ENCODE peak calls at places on chromosome 12, in five cellular contexts. Q, F, G, Z and S are unnamed samples.

GRCh38 chr12:40010899-40011774 is 94.7 kb downstream of the SLC2A13 start:
- DNase-seq in Q (peak; percentile 41), F (peak; percentile 44), G (peak; percentile 84), Z (peak; percentile 49), S (peak; percentile 87)

GRCh38 chr12:88266851-88267360 is 124.8 kb downstream of the TMTC3 start:
- DNase-seq in Q (no peak), F (no peak), G (peak; percentile 45), Z (no peak), S (no peak)

GRCh38 chr12:126588586-126589249 is 1523.5 kb downstream of the AACS start:
- DNase-seq in Q (no peak), F (no peak), G (no peak), Z (no peak), S (no peak)

GRCh38 chr12:132593938-132594358 is 16.4 kb downstream of the LRCOL1 start:
- DNase-seq in Q (peak; percentile 82), F (peak; percentile 98), G (peak; percentile 93), Z (peak; percentile 90), S (peak; percentile 99)

GRCh38 chr12:4107436-4107878 is 166.1 kb upstream of the CCND2 start:
- DNase-seq in Q (no peak), F (peak; percentile 55), G (peak; percentile 72), Z (no peak), S (peak; percentile 85)

GRCh38 chr12:48156648-48157015 is 683 bp downstream of the ASB8 start:
- DNase-seq in Q (no peak), F (no peak), G (no peak), Z (no peak), S (no peak)

GRCh38 chr12:30973171-30973570 is 46.6 kb downstream of the TSPAN11 start:
- DNase-seq in Q (no peak), F (no peak), G (peak; percentile 9), Z (no peak), S (no peak)

GRCh38 chr12:82182601-82183000 is 175.6 kb downstream of the CCDC59 start:
- DNase-seq in Q (no peak), F (no peak), G (no peak), Z (no peak), S (no peak)

GRCh38 chr12:49338830-49339463 is 2.0 kb upstream of the C1QL4 start:
- DNase-seq in Q (no peak), F (no peak), G (no peak), Z (no peak), S (no peak)
- H3K4me1 ChIP-seq in Q (no peaks in the 10 kb centered on the region), F (peaks cover 14% of the 10 kb centered on the region), G (peaks cover 9% of the 10 kb centered on the region), Z (peaks cover 4% of the 10 kb centered on the region), S (peaks cover 4% of the 10 kb centered on the region)

DNA sequence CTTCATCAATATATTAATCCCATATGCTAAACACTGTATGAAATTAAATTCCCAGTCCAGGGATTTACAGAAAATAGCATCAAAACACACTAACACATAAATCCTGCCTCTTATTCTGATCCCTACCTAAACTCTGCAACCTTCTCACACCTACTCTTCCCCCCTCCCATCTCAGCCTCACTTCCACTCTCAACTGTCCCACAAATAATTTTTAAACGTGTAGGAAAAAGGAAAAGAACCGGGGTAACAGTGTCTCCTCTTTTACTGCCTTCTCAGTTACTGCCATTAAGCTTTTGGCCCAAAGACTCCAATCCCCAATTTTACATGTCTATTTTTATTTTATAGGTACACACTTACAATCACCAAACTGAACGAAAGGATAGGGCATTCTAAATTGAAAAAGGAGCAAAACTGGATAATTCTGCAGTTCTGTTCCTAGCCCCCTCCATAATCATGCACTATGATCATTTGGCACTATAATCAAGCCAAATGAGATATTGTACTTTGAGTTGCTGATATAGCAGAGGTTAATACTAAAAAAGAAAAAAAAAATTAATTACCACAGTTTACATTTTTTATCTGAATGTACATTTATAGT is 2.9 kb downstream of the DUSP16 start:
- DNase-seq in Q (no peak), F (no peak), G (no peak), Z (no peak), S (peak; percentile 17)
- H3K4me3 ChIP-seq in Q (peak overlapping the region; percentile 68), F (peak overlapping the region; percentile 30), G (no peak overlapping the region), Z (peak overlapping the region; percentile 52), S (peak overlapping the region; percentile 39)

GRCh38 chr12:122894173-122895121 is 1.5 kb downstream of the VPS37B start:
- DNase-seq in Q (peak; percentile 84), F (no peak), G (no peak), Z (no peak), S (peak; percentile 89)
- H3K4me1 ChIP-seq in Q (peaks cover 87% of the 10 kb centered on the region), F (peaks cover 52% of the 10 kb centered on the region), G (peaks cover 9% of the 10 kb centered on the region), Z (peaks cover 3% of the 10 kb centered on the region), S (peaks cover 28% of the 10 kb centered on the region)

GRCh38 chr12:2845280-2845679 is 10.4 kb upstream of the NRIP2 start:
- DNase-seq in Q (no peak), F (peak; percentile 60), G (peak; percentile 79), Z (peak; percentile 71), S (no peak)
- H3K4me3 ChIP-seq in Q (no peak overlapping the region), F (no peak overlapping the region), G (no peak overlapping the region), Z (no peak overlapping the region), S (no peak overlapping the region)

DNA sequence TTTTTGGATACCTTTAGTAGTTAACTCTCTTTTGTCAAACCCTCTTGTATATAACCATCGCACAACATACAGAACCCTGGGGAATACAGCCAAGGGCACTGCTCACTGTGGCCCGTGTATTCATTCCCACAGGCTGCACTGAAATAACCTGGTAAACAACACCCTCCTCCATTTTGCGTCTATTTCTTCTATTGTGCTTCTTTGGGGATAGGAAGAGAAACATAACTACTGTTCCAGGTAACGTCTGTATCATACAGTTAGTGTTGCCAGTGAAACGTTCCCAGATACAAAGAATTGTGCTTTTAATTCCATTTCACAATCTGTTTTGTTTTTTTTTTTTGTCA is 9.6 kb downstream of the C12orf76 start:
- DNase-seq in Q (no peak), F (no peak), G (no peak), Z (no peak), S (no peak)
- H3K4me1 ChIP-seq in Q (peaks cover 35% of the 10 kb centered on the region), F (peaks cover 14% of the 10 kb centered on the region), G (peaks cover 20% of the 10 kb centered on the region), Z (peaks cover 6% of the 10 kb centered on the region), S (no peaks in the 10 kb centered on the region)

GRCh38 chr12:93595336-93595735 is 22.9 kb downstream of the SOCS2 start:
- DNase-seq in Q (no peak), F (no peak), G (no peak), Z (no peak), S (no peak)
- H3K4me3 ChIP-seq in Q (no peak overlapping the region), F (no peak overlapping the region), G (peak overlapping the region; percentile 16), Z (peak overlapping the region; percentile 1), S (no peak overlapping the region)